ENCODE peak calls at places on chromosomes 7 and 10, in six cellular contexts. Q, C, F, U, O and M are unnamed samples.

GRCh38 chr10:6581750-6582697 is 1.9 kb upstream of the PRKCQ start:
- DNase-seq in Q (no peak), C (no peak), F (peak; percentile 63), U (no peak), O (no peak), M (no peak)

GRCh38 chr10:54094321-54094720 is 706.7 kb downstream of the PCDH15 start:
- DNase-seq in Q (no peak), C (no peak), F (no peak), U (no peak), O (no peak), M (no peak)

GRCh38 chr10:72953687-72954086 is 919 bp downstream of the PLA2G12B start:
- DNase-seq in Q (no peak), C (no peak), F (no peak), U (no peak), O (no peak), M (peak; percentile 57)

GRCh38 chr7:135770139-135770710 is 21.6 kb upstream of the FAM180A start:
- DNase-seq in Q (no peak), C (no peak), F (no peak), U (no peak), O (no peak), M (no peak)

GRCh38 chr10:115417585-115418265 is 324.6 kb downstream of the ATRNL1 start:
- DNase-seq in Q (peak; percentile 8), C (no peak), F (no peak), U (peak; percentile 17), O (no peak), M (no peak)

GRCh38 chr10:24723386-24723787 is 300 bp downstream of the ARHGAP21 start:
- DNase-seq in Q (peak; percentile 39), C (peak; percentile 87), F (peak; percentile 22), U (no peak), O (no peak), M (peak; percentile 68)

GRCh38 chr7:157987906-157988305 is 599.7 kb downstream of the PTPRN2 start:
- DNase-seq in Q (no peak), C (peak; percentile 52), F (no peak), U (no peak), O (no peak), M (no peak)

GRCh38 chr7:115475206-115475605 is 553.3 kb downstream of the MDFIC start:
- DNase-seq in Q (no peak), C (no peak), F (no peak), U (no peak), O (no peak), M (no peak)

GRCh38 chr10:110462308-110463095 is 35.2 kb upstream of the DUSP5 start:
- DNase-seq in Q (no peak), C (peak; percentile 51), F (no peak), U (no peak), O (no peak), M (no peak)

GRCh38 chr7:120825152-120825551 is 32.8 kb downstream of the TSPAN12 start:
- DNase-seq in Q (no peak), C (no peak), F (no peak), U (no peak), O (no peak), M (no peak)

GRCh38 chr7:114478384-114478783 is 63.8 kb downstream of the FOXP2 start:
- DNase-seq in Q (no peak), C (no peak), F (no peak), U (no peak), O (no peak), M (no peak)

GRCh38 chr10:16789266-16789665 is 28.0 kb downstream of the RSU1 start:
- DNase-seq in Q (no peak), C (no peak), F (no peak), U (no peak), O (no peak), M (no peak)

GRCh38 chr10:73894245-73894971 is 16.5 kb upstream of the PLAU start:
- DNase-seq in Q (no peak), C (no peak), F (no peak), U (no peak), O (no peak), M (no peak)

GRCh38 chr7:104137971-104138370 is 69.8 kb downstream of the ORC5 start:
- DNase-seq in Q (no peak), C (no peak), F (no peak), U (no peak), O (no peak), M (no peak)

GRCh38 chr10:84214612-84215235 is 10.6 kb downstream of the LRIT2 start:
- DNase-seq in Q (peak; percentile 36), C (no peak), F (no peak), U (no peak), O (no peak), M (no peak)

GRCh38 chr7:93245525-93246432 is 13.6 kb downstream of the VPS50 start:
- DNase-seq in Q (no peak), C (no peak), F (no peak), U (no peak), O (no peak), M (no peak)

GRCh38 chr10:71796749-71797405 is 23.6 kb upstream of the VSIR start:
- DNase-seq in Q (no peak), C (no peak), F (no peak), U (no peak), O (no peak), M (no peak)

GRCh38 chr10:69051303-69051702 is 36.6 kb upstream of the SRGN start:
- DNase-seq in Q (peak; percentile 41), C (peak; percentile 82), F (peak; percentile 37), U (no peak), O (no peak), M (peak; percentile 60)

GRCh38 chr7:110507832-110508231 is 583.1 kb upstream of the LRRN3 start:
- DNase-seq in Q (no peak), C (no peak), F (no peak), U (no peak), O (no peak), M (peak; percentile 51)

GRCh38 chr7:107435749-107436148 is 34.1 kb upstream of the GPR22 start:
- DNase-seq in Q (no peak), C (no peak), F (no peak), U (no peak), O (no peak), M (no peak)

GRCh38 chr10:80542053-80542452 is 4.4 kb downstream of the SH2D4B start:
- DNase-seq in Q (no peak), C (no peak), F (no peak), U (no peak), O (no peak), M (no peak)

GRCh38 chr7:96224682-96225081 is 97.2 kb downstream of the SLC25A13 start:
- DNase-seq in Q (no peak), C (no peak), F (no peak), U (no peak), O (no peak), M (no peak)

GRCh38 chr7:83970081-83970480 is 224.5 kb downstream of the SEMA3A start:
- DNase-seq in Q (no peak), C (no peak), F (no peak), U (no peak), O (no peak), M (no peak)

GRCh38 chr10:131746241-131746711 is 154.5 kb upstream of the PPP2R2D start:
- DNase-seq in Q (no peak), C (no peak), F (no peak), U (no peak), O (no peak), M (peak; percentile 46)

GRCh38 chr7:151462306-151462779 is 22.4 kb upstream of the CRYGN start:
- DNase-seq in Q (no peak), C (no peak), F (no peak), U (no peak), O (no peak), M (no peak)

GRCh38 chr7:27116962-27117686 is 13.4 kb downstream of the HOXA4 start:
- DNase-seq in Q (no peak), C (no peak), F (no peak), U (no peak), O (no peak), M (no peak)

GRCh38 chr7:12715372-12716133 is 28.1 kb downstream of the ARL4A start:
- DNase-seq in Q (peak; percentile 83), C (peak; percentile 81), F (peak; percentile 76), U (no peak), O (no peak), M (no peak)

GRCh38 chr10:685613-686012 is 3.9 kb downstream of the DIP2C start:
- DNase-seq in Q (no peak), C (no peak), F (no peak), U (no peak), O (no peak), M (no peak)

GRCh38 chr10:680745-681144 is 8.7 kb downstream of the DIP2C start:
- DNase-seq in Q (no peak), C (no peak), F (no peak), U (no peak), O (no peak), M (no peak)

GRCh38 chr10:681670-682318 is 7.7 kb downstream of the DIP2C start:
- DNase-seq in Q (no peak), C (no peak), F (no peak), U (no peak), O (no peak), M (no peak)

GRCh38 chr10:683448-684071 is 5.9 kb downstream of the DIP2C start:
- DNase-seq in Q (no peak), C (no peak), F (peak; percentile 68), U (no peak), O (no peak), M (no peak)

GRCh38 chr10:682931-683447 is 6.5 kb downstream of the DIP2C start:
- DNase-seq in Q (no peak), C (no peak), F (no peak), U (no peak), O (no peak), M (no peak)
- H3K27ac ChIP-seq in Q (peak overlapping the region; percentile 75), C (no peak overlapping the region), F (peak overlapping the region; percentile 88), U (no peak overlapping the region), O (peak overlapping the region; percentile 48), M (no peak overlapping the region)

GRCh38 chr7:149474309-149475120 is 13.7 kb upstream of the ZNF777 start:
- DNase-seq in Q (no peak), C (peak; percentile 71), F (no peak), U (no peak), O (no peak), M (no peak)
- TF ChIP-seq CTCF in Q (no peak), C (no peak), F (no peak), U (no peak), O (no peak), M (no peak)

DNA sequence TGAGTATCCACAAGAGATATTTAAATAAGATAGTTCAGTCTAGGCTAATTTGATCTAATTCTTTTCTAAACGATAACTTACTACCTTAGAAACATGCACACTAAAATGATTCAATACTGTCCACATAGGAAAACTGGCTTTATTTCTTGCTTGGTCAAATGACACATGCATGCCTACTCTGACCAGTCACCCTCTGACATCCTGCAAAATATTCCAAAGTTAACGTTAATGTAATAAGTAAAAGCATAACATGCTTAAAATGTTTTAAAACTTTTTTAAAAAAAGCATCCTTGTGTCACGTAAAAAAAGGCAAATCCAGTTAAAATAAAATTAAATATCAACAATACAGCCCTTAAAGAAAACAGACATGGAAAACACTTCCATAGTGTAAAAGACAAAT is 70.2 kb downstream of the UBE2H start:
- DNase-seq in Q (no peak), C (no peak), F (no peak), U (no peak), O (no peak), M (no peak)
- TF ChIP-seq POLR2A in Q (no peak), C (no peak), F (no peak), U (no peak), O (no peak), M (no peak)

DNA sequence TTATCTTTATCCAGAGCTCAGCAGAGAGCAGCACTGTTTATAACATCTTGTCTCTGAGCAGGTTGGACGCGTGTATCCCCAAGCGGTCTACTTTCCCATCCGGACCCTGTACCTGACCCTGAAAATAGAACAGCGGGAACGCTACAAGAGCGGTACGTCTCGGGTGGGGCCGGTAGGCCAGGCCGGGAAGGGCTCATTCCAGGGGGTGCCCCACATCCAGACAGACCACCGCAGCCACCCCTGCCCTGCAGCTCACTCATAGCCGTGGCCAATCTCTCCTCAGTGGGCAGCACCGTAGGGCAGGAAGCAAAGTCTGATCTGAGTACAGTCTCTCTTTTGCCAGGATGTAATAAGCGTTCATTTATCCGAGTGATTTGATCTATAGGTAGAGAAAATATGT is 113.7 kb downstream of the TRRAP start:
- DNase-seq in Q (no peak), C (no peak), F (no peak), U (no peak), O (no peak), M (no peak)
- H3K27ac ChIP-seq in Q (no peak overlapping the region), C (no peak overlapping the region), F (no peak overlapping the region), U (no peak overlapping the region), O (no peak overlapping the region), M (no peak overlapping the region)